ENCODE peak calls at places on chromosomes 12 and 14, in seven cellular contexts. S, H, O, J, C, K and Z are unnamed samples.

GRCh38 chr14:53109028-53109687 is 44.0 kb downstream of the DDHD1 start:
- DNase-seq in S (no peak), C (no peak), H (no peak), K (no peak), O (peak; percentile 61), J (peak; percentile 48), Z (no peak)

GRCh38 chr14:91363776-91364523 is 53.7 kb downstream of the CCDC88C start:
- DNase-seq in C (no peak), H (no peak), K (no peak), O (peak; percentile 18), J (no peak), S (no peak), Z (no peak)

GRCh38 chr14:90444077-90444696 is 47.4 kb downstream of the CALM1 start:
- DNase-seq in J (no peak), C (peak; percentile 86), K (peak; percentile 22), O (no peak), H (peak; percentile 93), S (no peak), Z (peak; percentile 4)

GRCh38 chr14:76497550-76498484 is 121.9 kb downstream of the ESRRB start:
- DNase-seq in J (no peak), K (no peak), C (no peak), H (no peak), S (no peak), O (no peak), Z (no peak)

GRCh38 chr12:112005419-112006395 is 7.3 kb downstream of the TMEM116 start:
- DNase-seq in O (no peak), K (no peak), J (peak; percentile 18), S (no peak), C (peak; percentile 46), H (peak; percentile 82), Z (peak; percentile 39)

GRCh38 chr14:99320105-99320572 is 48.1 kb upstream of the BCL11B start:
- DNase-seq in H (peak; percentile 41), S (no peak), O (peak; percentile 84), J (peak; percentile 79), K (no peak), C (peak; percentile 64), Z (no peak)

GRCh38 chr12:49161092-49161795 is 27.6 kb downstream of the TUBA1A start:
- DNase-seq in J (no peak), C (no peak), O (no peak), H (no peak), K (no peak), S (no peak), Z (no peak)

GRCh38 chr12:19387182-19387581 is 52.1 kb upstream of the AEBP2 start:
- DNase-seq in J (no peak), S (no peak), C (no peak), K (peak; percentile 27), H (no peak), O (no peak), Z (no peak)

GRCh38 chr12:101186291-101186690 is 23.7 kb downstream of the SLC5A8 start:
- DNase-seq in K (no peak), S (no peak), O (no peak), C (no peak), H (no peak), J (no peak), Z (no peak)

GRCh38 chr14:35347323-35348043 is 55.3 kb downstream of the PSMA6 start:
- DNase-seq in J (no peak), S (no peak), C (no peak), K (no peak), O (no peak), H (no peak), Z (no peak)